ENCODE peak calls at places on chromosomes 12 and 14, in four cellular contexts. J is GM12865; D is CD4-positive, alpha-beta T cell; H is ovary. O is an unnamed sample.

GRCh38 chr14:99001241-99001640 is 270.8 kb downstream of the BCL11B start:
- DNase-seq in J (no peak), D (no peak), H (no peak), O (no peak)

GRCh38 chr12:130281157-130281799 is 56.4 kb upstream of the PIWIL1 start:
- DNase-seq in J (peak; percentile 3), D (peak; percentile 10), H (no peak), O (no peak)

GRCh38 chr12:120453060-120453761 is 7.0 kb downstream of the GATC start:
- DNase-seq in J (no peak), D (no peak), H (no peak), O (no peak)

GRCh38 chr12:53978477-53979356 is 4.0 kb upstream of the HOTAIR start:
- DNase-seq in J (no peak), D (no peak), H (no peak), O (no peak)

GRCh38 chr12:68042212-68042699 is 53.0 kb downstream of the IFNG-AS1 start:
- DNase-seq in J (peak; percentile 81), D (no peak), H (no peak), O (no peak)

GRCh38 chr14:74735113-74735512 is 22.2 kb downstream of the FCF1 start:
- DNase-seq in J (no peak), D (no peak), H (no peak), O (no peak)

GRCh38 chr12:79710707-79711483 is 20.1 kb upstream of the PAWR start:
- DNase-seq in J (no peak), D (no peak), H (no peak), O (peak; percentile 41)

GRCh38 chr14:92728781-92729364 is 19.6 kb downstream of the LGMN start:
- DNase-seq in J (peak; percentile 82), D (no peak), H (no peak), O (peak; percentile 87)

GRCh38 chr12:76768566-76768965 is 4.7 kb downstream of the ZDHHC17 start:
- DNase-seq in J (no peak), D (no peak), H (no peak), O (no peak)

GRCh38 chr12:133202493-133203343 is 21.4 kb downstream of the ZNF268 start:
- DNase-seq in J (no peak), D (no peak), H (no peak), O (no peak)

GRCh38 chr14:85535916-85536834 is 6.2 kb downstream of the FLRT2 start:
- DNase-seq in J (no peak), D (no peak), H (peak; percentile 28), O (no peak)

GRCh38 chr12:62919827-62920226 is 15.1 kb downstream of the PPM1H start:
- DNase-seq in J (no peak), D (no peak), H (peak; percentile 44), O (no peak)

GRCh38 chr12:63196168-63196567 is 45.2 kb upstream of the AVPR1A start:
- DNase-seq in J (no peak), D (no peak), H (no peak), O (no peak)

GRCh38 chr14:22530101-22530500 is 58.9 kb downstream of the DAD1 start:
- DNase-seq in J (no peak), D (no peak), H (no peak), O (no peak)

GRCh38 chr12:15928870-15929571 is 17.9 kb downstream of the DERA start:
- DNase-seq in J (no peak), D (no peak), H (no peak), O (no peak)

GRCh38 chr12:12717586-12718381 is 616 bp downstream of the CDKN1B start:
- DNase-seq in J (no peak), D (peak; percentile 10), H (peak; percentile 33), O (peak; percentile 64)

GRCh38 chr12:108896331-108896730 is 16.4 kb downstream of the DAO start:
- DNase-seq in J (no peak), D (no peak), H (no peak), O (no peak)

GRCh38 chr14:72850360-72850759 is 43.5 kb downstream of the DPF3 start:
- DNase-seq in J (no peak), D (no peak), H (no peak), O (no peak)

GRCh38 chr14:90814806-90815566 is 1.2 kb downstream of the TTC7B start:
- DNase-seq in J (no peak), D (no peak), H (no peak), O (no peak)

GRCh38 chr14:90818715-90819114 is 2.5 kb upstream of the TTC7B start:
- DNase-seq in J (no peak), D (no peak), H (no peak), O (no peak)

GRCh38 chr14:90816686-90817436 is 631 bp upstream of the TTC7B start:
- DNase-seq in J (no peak), D (no peak), H (no peak), O (no peak)

GRCh38 chr14:90815567-90815816 is 738 bp downstream of the TTC7B start:
- DNase-seq in J (no peak), D (no peak), H (no peak), O (no peak)

DNA sequence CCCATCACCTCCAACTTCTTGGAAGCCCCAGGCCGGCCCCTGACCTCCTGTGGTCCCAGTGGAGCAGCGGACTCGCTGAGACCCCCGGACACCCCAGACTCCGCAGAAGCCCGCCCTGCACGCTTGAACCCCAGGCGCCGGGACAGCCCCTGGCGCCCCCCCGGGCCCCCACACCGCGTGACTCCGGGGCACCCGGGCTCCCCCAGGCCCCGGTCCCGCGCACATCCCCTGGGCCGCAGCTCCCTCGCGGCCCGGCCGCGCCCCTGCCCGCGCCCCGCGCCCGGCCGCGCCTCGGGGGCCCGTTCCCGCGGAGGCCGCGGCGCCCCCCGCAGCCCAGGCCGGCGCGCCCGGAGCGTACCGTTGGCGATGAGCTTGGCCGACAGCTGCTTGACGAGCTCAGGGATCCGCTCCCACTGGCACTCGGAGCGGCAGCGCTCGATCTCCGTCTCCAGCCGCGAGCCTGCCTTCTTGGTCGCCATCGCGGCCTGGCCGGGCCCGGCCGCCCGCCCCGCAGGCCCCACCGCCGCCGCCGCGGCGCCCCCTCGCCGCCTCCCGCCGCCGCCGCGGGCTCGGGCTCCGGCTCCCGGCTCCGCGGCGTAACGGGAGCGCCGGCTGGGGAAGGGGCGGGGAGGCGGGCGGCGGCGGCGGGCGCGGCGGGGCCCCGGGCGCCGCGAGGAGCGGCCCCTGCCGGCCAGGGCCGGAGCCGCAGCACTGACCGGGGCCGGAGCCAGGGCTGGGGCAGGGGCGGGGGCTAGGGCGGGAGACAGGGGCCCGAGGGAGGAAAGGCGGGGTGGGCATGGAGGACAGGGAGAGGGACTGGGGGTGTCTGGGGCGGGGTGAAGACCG is at the start of gene TTC7B:
- DNase-seq in J (peak; percentile 36), D (no peak), H (peak; percentile 31), O (no peak)
- TF ChIP-seq CTCF in J (peak; percentile 50), D (no peak), H (no peak), O (no peak)

GRCh38 chr12:97097734-97098133 is 190.7 kb downstream of the NEDD1 start:
- DNase-seq in J (no peak), D (no peak), H (no peak), O (no peak)
- TF ChIP-seq CTCF in J (no peak), D (no peak), H (no peak), O (no peak)

DNA sequence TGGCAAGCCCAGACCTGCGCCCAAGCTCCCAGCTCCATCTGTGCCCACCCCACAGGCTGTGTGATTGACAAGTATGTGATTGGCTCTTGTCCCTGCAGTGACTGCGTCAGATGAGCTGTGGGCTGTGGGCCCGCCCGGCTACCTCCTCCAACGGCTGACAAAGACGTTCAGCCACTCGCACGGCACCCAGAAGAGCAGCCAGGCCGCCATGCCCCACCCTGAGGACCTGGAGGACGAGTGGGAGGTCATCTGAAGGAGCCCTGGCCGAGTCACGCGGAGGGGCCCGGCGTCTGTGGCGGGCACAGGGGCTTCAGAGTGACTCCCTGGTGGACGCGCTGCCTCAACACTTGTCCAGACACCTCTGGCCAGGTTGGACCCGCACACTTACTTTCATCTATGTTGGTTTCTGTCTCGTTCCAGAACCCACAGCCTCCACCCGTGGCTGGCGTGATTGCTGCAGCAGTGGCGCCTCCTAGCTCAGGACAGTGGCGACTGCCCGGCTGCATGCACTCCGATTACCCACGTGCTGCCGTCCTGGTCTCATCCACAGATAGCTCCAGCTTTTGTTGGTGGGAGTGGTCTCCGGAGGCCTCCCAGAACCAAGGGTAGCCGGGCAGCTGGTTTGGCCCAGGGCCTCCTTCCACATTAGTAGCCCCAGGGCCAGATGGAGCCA is 11.4 kb downstream of the ANKRD9 start:
- DNase-seq in J (no peak), D (no peak), H (no peak), O (no peak)
- TF ChIP-seq CTCF in J (no peak), D (no peak), H (no peak), O (no peak)

GRCh38 chr14:103184046-103184445 is 60.8 kb downstream of the TNFAIP2 start:
- DNase-seq in J (no peak), D (no peak), H (no peak), O (no peak)

GRCh38 chr14:103187911-103188310 is 64.7 kb downstream of the TNFAIP2 start:
- DNase-seq in J (no peak), D (no peak), H (no peak), O (no peak)

GRCh38 chr14:103186241-103186835 is 63.1 kb downstream of the TNFAIP2 start:
- DNase-seq in J (no peak), D (no peak), H (no peak), O (no peak)

GRCh38 chr14:103186894-103187586 is 63.8 kb downstream of the TNFAIP2 start:
- DNase-seq in J (no peak), D (no peak), H (no peak), O (no peak)

GRCh38 chr14:103185051-103186027 is 62.1 kb downstream of the TNFAIP2 start:
- DNase-seq in J (peak; percentile 37), D (no peak), H (no peak), O (no peak)
- TF ChIP-seq CTCF in J (peak; percentile 56), D (peak; percentile 75), H (peak; percentile 64), O (peak; percentile 82)

DNA sequence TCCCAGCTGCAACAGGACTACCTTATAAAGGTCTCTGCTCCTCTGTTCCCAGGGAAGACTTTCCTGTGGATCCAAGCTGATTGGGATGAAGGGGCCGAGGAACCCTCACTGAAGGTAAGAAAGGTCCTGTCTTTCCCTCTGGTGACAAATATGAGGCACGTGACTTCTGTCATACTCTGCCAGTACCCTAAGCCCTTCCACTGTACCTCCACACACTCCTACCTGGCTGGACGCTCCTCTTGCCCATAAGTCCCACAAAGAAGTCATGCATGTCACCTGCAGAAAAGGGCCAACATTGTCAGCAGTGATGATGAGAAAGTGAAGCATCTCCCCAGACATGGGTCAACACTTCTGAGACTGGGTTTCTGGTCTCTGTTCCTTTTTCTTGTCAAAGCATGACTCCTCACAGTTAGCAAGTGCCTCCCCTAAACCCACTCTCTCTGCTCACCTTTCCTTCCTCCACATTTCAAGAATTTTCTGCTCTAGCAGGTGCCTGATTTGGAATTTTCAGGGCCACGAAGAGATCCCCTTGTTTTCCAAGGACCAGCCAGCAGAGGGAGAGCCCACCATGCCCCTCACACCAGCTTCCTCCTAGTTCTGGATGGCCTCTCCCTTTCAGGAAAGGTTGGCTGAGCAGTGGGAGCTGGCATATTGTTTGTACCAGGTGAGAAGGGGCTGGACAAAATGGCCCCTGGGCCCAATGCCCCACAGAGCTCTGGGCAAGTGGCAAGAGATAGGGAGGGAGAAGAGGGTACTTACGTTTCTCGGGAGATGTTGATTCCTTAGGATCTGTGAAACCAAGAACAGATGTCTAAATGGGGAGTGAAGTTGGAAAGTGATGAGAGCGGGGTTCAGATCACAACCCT is 3.5 kb downstream of the TAC3 start:
- DNase-seq in J (peak; percentile 74), D (no peak), H (no peak), O (no peak)
- TF ChIP-seq CTCF in J (no peak), D (no peak), H (no peak), O (no peak)